ENCODE peak calls at places on chromosomes 7 and 10, in ten cellular contexts. W is osteocyte, D is WTC11, S is tibial artery, L is cardiac muscle cell, T is PC-3, F is lower lobe of right lung, Y is GM12865, E is NB4, Q is endothelial cell. A is an unnamed sample.

GRCh38 chr10:101267776-101268175 is 38.5 kb upstream of the LBX1 start:
- DNase-seq in E (no peak), L (no peak), F (no peak), T (no peak), S (no peak), W (no peak), Y (no peak), D (no peak), Q (no peak), A (no peak)

GRCh38 chr7:128311-129080 is 63.9 kb upstream of the FAM20C start:
- DNase-seq in E (no peak), S (no peak), W (no peak), Y (no peak), L (no peak), F (no peak), Q (no peak), T (no peak), D (no peak), A (no peak)

GRCh38 chr7:40455485-40455884 is 320.7 kb downstream of the SUGCT start:
- DNase-seq in Y (no peak), T (no peak), D (no peak), L (no peak), Q (no peak), E (peak), W (no peak), F (no peak), S (no peak), A (no peak)

GRCh38 chr10:43885842-43886241 is 237.2 kb upstream of the ZNF32 start:
- DNase-seq in D (peak), Q (no peak), W (no peak), Y (peak), L (no peak), F (no peak), E (no peak), S (no peak), T (no peak), A (no peak)

GRCh38 chr10:59177862-59178235 is 1.4 kb downstream of the PHYHIPL start:
- DNase-seq in E (no peak), D (no peak), Y (no peak), Q (no peak), W (no peak), T (no peak), S (no peak), F (no peak), L (no peak), A (no peak)

GRCh38 chr10:71569775-71570588 is 149.6 kb downstream of the C10orf105 start:
- DNase-seq in F (peak), W (peak), Q (peak), E (peak), Y (peak), T (peak), L (peak), S (peak), D (peak), A (peak)

GRCh38 chr7:45217358-45217757 is 59.8 kb downstream of the RAMP3 start:
- DNase-seq in W (peak), Q (no peak), F (no peak), Y (no peak), D (peak), L (peak), S (no peak), E (no peak), T (peak), A (no peak)

GRCh38 chr7:135335628-135336139 is 102.0 kb downstream of the STRA8 start:
- DNase-seq in S (peak), E (peak), Y (peak), T (peak), L (peak), D (peak), W (no peak), F (no peak), Q (peak), A (peak)

GRCh38 chr7:101125989-101126650 is 784 bp upstream of the SERPINE1 start:
- DNase-seq in Y (peak), D (no peak), F (peak), E (peak), W (peak), T (no peak), L (no peak), S (peak), Q (no peak), A (no peak)

GRCh38 chr7:55307123-55307916 is 57.8 kb upstream of the LANCL2 start:
- DNase-seq in Y (no peak), F (no peak), D (peak), L (peak), Q (peak), T (no peak), E (peak), W (no peak), S (no peak), A (no peak)

GRCh38 chr10:101161494-101162299 is 30.6 kb downstream of the TLX1 start:
- DNase-seq in T (peak), W (peak), E (peak), D (peak), Q (peak), L (peak), S (peak), Y (peak), F (peak), A (peak)

GRCh38 chr7:28586736-28587135 is 174.4 kb downstream of the CREB5 start:
- DNase-seq in E (no peak), S (no peak), L (no peak), T (peak), Y (no peak), F (no peak), W (no peak), D (no peak), Q (no peak), A (no peak)

GRCh38 chr10:74150151-74151056 is at the start of gene AP3M1:
- DNase-seq in W (peak), Q (peak), D (peak), Y (peak), L (peak), S (peak), E (no peak), T (no peak), F (peak), A (peak)

GRCh38 chr10:124146491-124146890 is 53.1 kb upstream of the CHST15 start:
- DNase-seq in S (no peak), T (no peak), F (no peak), Y (no peak), L (no peak), D (no peak), E (no peak), W (no peak), Q (no peak), A (no peak)

GRCh38 chr10:91198781-91199180 is 21.7 kb upstream of the PCGF5 start:
- DNase-seq in Q (no peak), W (no peak), D (no peak), T (no peak), Y (peak), S (no peak), L (no peak), E (peak), F (no peak), A (no peak)

GRCh38 chr7:12730523-12730922 is 43.1 kb downstream of the ARL4A start:
- DNase-seq in D (no peak), S (no peak), L (no peak), Q (no peak), W (no peak), Y (no peak), T (no peak), E (peak), F (no peak), A (no peak)

GRCh38 chr7:92740713-92741126 is 95.7 kb downstream of the CDK6 start:
- DNase-seq in S (no peak), L (no peak), E (no peak), Y (no peak), F (no peak), Q (no peak), W (no peak), D (no peak), T (peak), A (no peak)

DNA sequence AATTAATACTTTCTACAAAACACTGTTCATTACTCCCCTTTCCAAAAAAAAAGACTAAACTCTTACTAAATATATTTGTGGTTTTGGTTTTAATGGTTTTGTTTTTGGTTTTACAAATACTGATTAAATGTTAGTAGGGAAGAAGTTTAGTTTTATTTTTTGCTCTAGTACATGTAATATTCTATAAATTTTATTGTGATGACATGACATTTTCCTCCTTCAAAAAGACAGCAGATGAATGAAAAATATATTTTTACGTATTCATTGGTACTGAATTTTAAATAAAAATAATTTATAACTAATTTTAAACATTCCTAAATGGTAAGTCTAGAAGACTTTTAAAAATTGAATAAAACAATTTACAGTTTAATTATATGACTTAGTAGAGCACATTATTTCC is 512.9 kb downstream of the GFRA1 start:
- DNase-seq in W (no peak), T (no peak), S (no peak), L (no peak), F (no peak), Y (no peak), D (no peak), Q (no peak), E (no peak), A (no peak)
- TF ChIP-seq CTCF in W (no peak), T (no peak), S (no peak), L (no peak), F (no peak), Y (no peak), D (no peak), Q (no peak), E (no peak), A (no peak)

DNA sequence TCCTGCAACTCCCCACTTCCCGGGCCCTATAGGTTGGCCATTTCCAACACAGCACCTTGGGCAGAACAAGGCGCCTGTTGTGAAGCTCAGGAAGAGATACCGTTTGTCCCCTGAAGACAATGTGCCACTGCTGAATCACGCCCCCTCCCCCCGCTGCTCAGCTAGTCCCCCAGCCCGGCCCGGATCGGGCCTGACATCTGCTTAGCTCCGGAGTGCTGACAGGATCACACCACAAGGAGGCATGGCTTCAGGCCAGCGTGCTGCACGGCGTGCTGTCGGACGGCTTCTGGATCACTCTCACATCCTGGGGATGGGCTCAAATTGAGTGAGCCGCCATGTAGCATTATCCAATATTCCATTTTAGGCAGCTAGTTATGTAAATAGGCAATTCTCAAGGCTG is 62.1 kb upstream of the EFCAB10 start:
- DNase-seq in Q (peak), D (peak), S (no peak), T (no peak), F (no peak), W (no peak), L (peak), Y (no peak), E (no peak), A (peak)
- TF ChIP-seq CTCF in Q (no peak), D (no peak), S (no peak), T (no peak), F (no peak), W (no peak), L (peak), Y (no peak), E (no peak), A (peak)

DNA sequence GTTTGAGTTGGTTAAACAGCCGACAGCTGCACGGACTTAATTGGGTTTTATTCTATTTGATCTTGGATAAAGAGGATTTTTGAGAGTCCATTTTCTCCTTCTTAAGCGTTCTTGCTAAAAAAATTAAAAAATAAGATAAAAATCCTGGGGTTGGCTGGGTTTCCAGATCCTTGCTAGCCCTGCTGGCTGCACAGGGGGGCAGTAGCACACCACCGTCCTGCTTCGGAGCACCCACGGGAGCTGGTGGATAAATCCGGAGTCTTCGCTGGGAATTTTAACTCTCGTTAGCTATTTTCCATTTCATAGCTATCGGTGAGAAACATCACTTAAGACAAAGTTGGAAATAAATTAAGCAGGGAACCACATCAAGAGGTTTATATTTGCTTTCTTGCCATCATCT is 792.1 kb downstream of the TYW1 start:
- DNase-seq in D (peak), T (no peak), S (no peak), W (no peak), F (no peak), L (peak), Q (no peak), E (no peak), Y (no peak), A (peak)
- TF ChIP-seq CTCF in D (peak), T (no peak), S (no peak), W (peak), F (no peak), L (peak), Q (no peak), E (peak), Y (no peak), A (peak)

GRCh38 chr7:76048668-76048988 is 722 bp downstream of the MDH2 start:
- DNase-seq in F (peak), Y (peak), D (peak), T (peak), Q (peak), E (no peak), L (peak), W (no peak), S (no peak), A (no peak)
- TF ChIP-seq CTCF in F (no peak), Y (no peak), D (no peak), T (no peak), Q (no peak), E (no peak), L (no peak), W (no peak), S (no peak), A (no peak)

DNA sequence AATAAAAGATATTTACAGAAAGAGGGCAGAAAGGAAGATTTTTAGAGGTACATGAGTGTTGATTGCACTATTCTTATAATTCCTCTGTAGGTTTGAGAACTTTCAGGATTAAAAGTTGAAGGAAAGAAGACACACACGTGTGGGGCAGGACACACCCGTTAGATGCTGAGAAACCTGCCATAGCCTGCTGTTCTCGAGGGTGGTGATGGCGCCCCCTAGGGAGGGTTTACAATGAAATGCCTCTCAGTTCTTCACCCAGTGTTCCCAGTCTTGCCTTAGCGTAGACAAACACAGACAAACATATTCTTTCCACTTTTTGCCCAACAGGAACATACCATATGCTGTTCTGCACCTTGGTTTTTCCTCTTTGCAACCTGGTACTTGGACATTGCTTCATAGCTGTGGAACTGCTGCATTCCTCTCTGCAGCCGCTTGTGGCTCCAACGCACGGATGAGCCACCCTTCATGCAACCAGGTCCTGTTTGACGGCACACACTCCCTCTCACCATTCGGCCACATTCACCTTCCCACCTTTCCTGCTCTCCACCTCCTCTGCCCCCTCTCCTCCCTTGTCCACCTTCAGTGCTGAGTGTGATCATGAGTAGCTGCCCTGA is 23.3 kb upstream of the HSPA12A start:
- DNase-seq in E (peak), Q (no peak), Y (peak), W (no peak), D (peak), F (no peak), T (no peak), L (no peak), S (no peak), A (no peak)
- TF ChIP-seq CTCF in E (peak), Q (no peak), Y (peak), W (peak), D (peak), F (peak), T (peak), L (peak), S (peak), A (no peak)

A was measured in glutamatergic neuron.